ENCODE peak calls at places on chromosomes 1 and 21, in four cellular contexts. G, S, D and E are unnamed samples.

GRCh38 chr21:46404306-46404705 is 54.4 kb upstream of the DIP2A start:
- DNase-seq in S (no peak), D (no peak), G (no peak), E (no peak)

GRCh38 chr1:110133436-110133835 is 16.9 kb upstream of the SLC6A17 start:
- DNase-seq in S (no peak), D (no peak), G (no peak), E (no peak)

GRCh38 chr1:195999022-195999421 is 609.2 kb downstream of the KCNT2 start:
- DNase-seq in S (no peak), G (no peak), D (no peak), E (no peak)

GRCh38 chr1:59408608-59409007 is 111.7 kb downstream of the FGGY start:
- DNase-seq in G (no peak), D (no peak), S (no peak), E (no peak)

GRCh38 chr21:39720126-39720778 is 24.7 kb upstream of the IGSF5 start:
- DNase-seq in D (no peak), G (no peak), S (no peak), E (no peak)

GRCh38 chr1:16155537-16156410 is at the start of gene EPHA2:
- DNase-seq in S (peak), D (peak), G (peak), E (no peak)

GRCh38 chr1:24186993-24187790 is at the start of gene IFNLR1:
- DNase-seq in S (no peak), D (peak), G (peak), E (peak)

GRCh38 chr1:153921080-153921802 is 1.5 kb downstream of the GATAD2B start:
- DNase-seq in S (no peak), D (no peak), G (no peak), E (no peak)

GRCh38 chr1:154741327-154741726 is 128.8 kb downstream of the KCNN3 start:
- DNase-seq in G (no peak), D (no peak), S (no peak), E (no peak)

GRCh38 chr1:151371340-151371739 is 1.2 kb downstream of the SELENBP1 start:
- DNase-seq in G (no peak), S (no peak), D (no peak), E (no peak)

GRCh38 chr1:23019851-23020625 is 770 bp downstream of the KDM1A start:
- DNase-seq in D (peak), G (peak), S (no peak), E (peak)

GRCh38 chr1:29290414-29290980 is 54.2 kb downstream of the PTPRU start:
- DNase-seq in G (no peak), D (no peak), S (no peak), E (no peak)

GRCh38 chr1:29884740-29885139 is 648.4 kb downstream of the PTPRU start:
- DNase-seq in S (no peak), G (no peak), D (no peak), E (no peak)

GRCh38 chr1:24457866-24458265 is 42.3 kb downstream of the NIPAL3 start:
- DNase-seq in G (no peak), D (no peak), S (no peak), E (no peak)

GRCh38 chr1:111535256-111536191 is 32.1 kb upstream of the ADORA3 start:
- DNase-seq in G (no peak), D (no peak), S (no peak), E (no peak)

GRCh38 chr1:232318143-232318542 is 311.8 kb downstream of the SIPA1L2 start:
- DNase-seq in S (no peak), G (no peak), D (no peak), E (no peak)

GRCh38 chr1:162878000-162878596 is 17.1 kb upstream of the CCDC190 start:
- DNase-seq in S (peak), G (peak), D (peak), E (peak)

GRCh38 chr1:224116131-224116530 is 2.2 kb downstream of the FBXO28 start:
- DNase-seq in D (no peak), S (peak), G (no peak), E (no peak)

GRCh38 chr1:205983925-205984725 is 19.1 kb downstream of the RAB7B start:
- DNase-seq in S (peak), D (peak), G (peak), E (peak)

GRCh38 chr1:36248250-36248894 is 24.1 kb downstream of the THRAP3 start:
- DNase-seq in D (no peak), S (peak), G (no peak), E (no peak)

GRCh38 chr21:34640858-34641257 is 25.9 kb upstream of the RCAN1 start:
- DNase-seq in D (peak), S (peak), G (no peak), E (no peak)